ENCODE peak calls at places on chromosomes 16 and 17, in five cellular contexts. M is stomach, T is pancreas, X is suprapubic skin, K is tibial artery. P is an unnamed sample.

GRCh38 chr17:4715071-4715749 is 4.8 kb downstream of the ARRB2 start:
- DNase-seq in M (no peak), K (no peak), X (no peak), T (no peak), P (no peak)

GRCh38 chr16:27341971-27342370 is 28.2 kb downstream of the IL4R start:
- DNase-seq in K (no peak), X (no peak), T (no peak), M (no peak), P (no peak)

GRCh38 chr17:41521574-41522261 is 3.0 kb upstream of the KRT15 start:
- DNase-seq in K (no peak), T (peak; percentile 30), X (no peak), M (peak; percentile 51), P (peak; percentile 86)

GRCh38 chr17:1904273-1905052 is 74.7 kb downstream of the RPA1 start:
- DNase-seq in X (no peak), M (no peak), T (no peak), K (no peak), P (no peak)

GRCh38 chr17:15973834-15974233 is 25.7 kb downstream of the ZSWIM7 start:
- DNase-seq in M (no peak), X (no peak), T (no peak), K (no peak), P (no peak)

GRCh38 chr16:22318690-22319358 is 21.6 kb downstream of the POLR3E start:
- DNase-seq in K (no peak), M (peak; percentile 43), T (peak; percentile 42), X (peak; percentile 78), P (no peak)

GRCh38 chr17:78661092-78661770 is 84.0 kb upstream of the DNAH17 start:
- DNase-seq in X (peak; percentile 77), K (no peak), M (no peak), T (no peak), P (no peak)

GRCh38 chr17:48241770-48242497 is 134.4 kb downstream of the SNX11 start:
- DNase-seq in K (no peak), T (no peak), M (no peak), X (no peak), P (no peak)

GRCh38 chr16:21227886-21228285 is 5.6 kb upstream of the ANKS4B start:
- DNase-seq in K (no peak), X (no peak), T (no peak), M (no peak), P (no peak)

GRCh38 chr16:48903054-48903453 is 293.1 kb upstream of the N4BP1 start:
- DNase-seq in T (no peak), M (no peak), K (no peak), X (peak; percentile 24), P (no peak)

GRCh38 chr16:72921106-72921505 is 126.8 kb downstream of the ZFHX3 start:
- DNase-seq in T (no peak), X (no peak), M (no peak), K (no peak), P (no peak)

GRCh38 chr17:8163978-8164814 is 1.4 kb upstream of the VAMP2 start:
- DNase-seq in M (peak; percentile 55), T (peak; percentile 58), K (peak; percentile 87), X (no peak), P (peak; percentile 91)
- H3K4me3 ChIP-seq in M (no peak overlapping the region), T (no peak overlapping the region), K (no peak overlapping the region), X (peak overlapping the region; percentile 81), P (no peak overlapping the region)

DNA sequence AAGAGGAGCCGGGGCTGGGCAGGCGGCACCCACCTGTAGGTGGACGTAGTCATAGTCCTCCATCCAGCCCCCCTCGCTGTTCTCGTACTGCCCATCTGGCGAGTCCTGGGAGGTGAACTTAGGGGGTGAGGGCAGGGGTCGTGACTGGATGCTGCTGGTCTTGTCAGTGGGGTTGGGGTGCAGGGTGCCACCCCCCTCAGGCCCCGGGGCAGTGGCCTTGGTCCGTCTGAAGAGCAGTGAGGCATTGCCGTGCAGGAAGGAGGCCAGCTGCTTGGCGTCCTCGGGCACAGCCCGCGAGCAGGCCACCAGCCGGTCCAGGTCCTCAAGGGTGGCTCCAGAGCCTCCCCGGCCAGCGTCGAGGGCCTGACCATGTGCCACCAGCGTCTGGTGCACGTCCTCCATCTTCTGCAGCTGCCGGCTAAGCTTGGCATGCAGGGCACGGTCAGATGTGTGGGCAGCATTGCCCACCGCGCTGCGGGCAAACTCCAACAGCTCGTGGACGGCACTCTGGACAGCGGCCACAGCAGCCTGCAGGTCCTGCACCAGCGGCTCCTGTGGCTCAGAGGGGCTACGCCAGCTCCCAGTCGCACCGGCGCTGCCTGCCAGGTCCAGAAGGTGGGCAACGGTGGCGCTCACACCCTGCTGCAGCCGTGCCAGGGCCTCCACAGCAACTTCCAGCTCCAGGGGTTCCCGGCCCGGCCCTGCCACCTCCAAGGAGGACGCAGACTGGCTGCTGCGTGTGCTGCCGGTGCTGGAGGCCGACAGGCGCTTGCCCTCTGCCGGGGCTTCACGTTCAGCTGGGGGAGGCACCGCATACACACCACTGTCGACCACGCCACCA is 16.3 kb downstream of the CTRB1 start:
- DNase-seq in T (peak; percentile 45), K (peak; percentile 68), X (no peak), M (no peak), P (peak; percentile 76)
- H3K36me3 ChIP-seq in T (no peaks in the 10 kb centered on the region), K (peaks cover 41% of the 10 kb centered on the region), X (peaks cover 38% of the 10 kb centered on the region), M (peaks cover 22% of the 10 kb centered on the region), P (peaks cover 6% of the 10 kb centered on the region)

GRCh38 chr16:85602831-85603755 is 10.0 kb upstream of the GSE1 start:
- DNase-seq in T (peak; percentile 77), K (no peak), M (peak; percentile 80), X (no peak), P (no peak)

GRCh38 chr16:85605051-85605911 is 7.8 kb upstream of the GSE1 start:
- DNase-seq in X (no peak), M (no peak), T (peak; percentile 27), K (no peak), P (no peak)

GRCh38 chr16:85602402-85602801 is 10.7 kb upstream of the GSE1 start:
- DNase-seq in X (no peak), M (no peak), K (no peak), T (peak; percentile 26), P (no peak)

GRCh38 chr16:85605912-85606841 is 6.9 kb upstream of the GSE1 start:
- DNase-seq in K (no peak), M (peak; percentile 63), X (no peak), T (peak; percentile 71), P (no peak)

DNA sequence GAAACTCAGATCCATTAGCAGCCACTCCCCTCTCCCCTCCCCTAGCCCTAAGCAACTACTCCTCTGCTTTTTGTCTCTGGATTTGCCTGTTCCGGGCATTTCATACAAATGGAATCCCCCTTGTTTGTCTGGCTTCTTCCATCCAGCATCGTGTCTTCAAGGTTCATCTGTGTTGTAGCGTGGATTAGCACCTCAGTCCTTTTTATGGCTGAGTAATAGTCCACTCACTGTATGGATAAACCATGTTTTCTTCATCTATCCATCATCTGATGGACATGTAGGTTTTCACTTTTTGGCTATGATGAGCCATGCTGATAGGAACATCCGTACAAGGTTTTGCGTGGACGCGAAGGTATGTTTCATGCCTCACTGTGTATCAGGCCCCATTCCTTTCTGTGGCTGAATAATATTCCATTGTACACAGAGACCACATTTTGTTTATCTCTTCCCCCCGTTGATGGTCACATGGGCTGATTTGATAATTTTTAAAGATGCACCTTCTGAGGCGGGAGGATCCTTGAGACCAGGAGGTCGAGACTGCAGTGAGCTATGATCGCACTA is 8.9 kb upstream of the GSE1 start:
- DNase-seq in T (no peak), K (no peak), X (no peak), M (no peak), P (no peak)
- H3K27ac ChIP-seq in T (no peak overlapping the region), K (no peak overlapping the region), X (no peak overlapping the region), M (no peak overlapping the region), P (no peak overlapping the region)

GRCh38 chr16:86299882-86300490 is 210.3 kb upstream of the FOXF1 start:
- DNase-seq in K (no peak), M (no peak), T (no peak), X (peak; percentile 24), P (no peak)

GRCh38 chr16:86298166-86299131 is 211.9 kb upstream of the FOXF1 start:
- DNase-seq in X (peak; percentile 53), K (no peak), M (no peak), T (no peak), P (no peak)

GRCh38 chr16:86302710-86303109 is 207.6 kb upstream of the FOXF1 start:
- DNase-seq in K (no peak), X (no peak), T (no peak), M (no peak), P (no peak)

GRCh38 chr16:86303787-86304685 is 206.3 kb upstream of the FOXF1 start:
- DNase-seq in K (no peak), T (no peak), X (no peak), M (no peak), P (peak; percentile 82)

DNA sequence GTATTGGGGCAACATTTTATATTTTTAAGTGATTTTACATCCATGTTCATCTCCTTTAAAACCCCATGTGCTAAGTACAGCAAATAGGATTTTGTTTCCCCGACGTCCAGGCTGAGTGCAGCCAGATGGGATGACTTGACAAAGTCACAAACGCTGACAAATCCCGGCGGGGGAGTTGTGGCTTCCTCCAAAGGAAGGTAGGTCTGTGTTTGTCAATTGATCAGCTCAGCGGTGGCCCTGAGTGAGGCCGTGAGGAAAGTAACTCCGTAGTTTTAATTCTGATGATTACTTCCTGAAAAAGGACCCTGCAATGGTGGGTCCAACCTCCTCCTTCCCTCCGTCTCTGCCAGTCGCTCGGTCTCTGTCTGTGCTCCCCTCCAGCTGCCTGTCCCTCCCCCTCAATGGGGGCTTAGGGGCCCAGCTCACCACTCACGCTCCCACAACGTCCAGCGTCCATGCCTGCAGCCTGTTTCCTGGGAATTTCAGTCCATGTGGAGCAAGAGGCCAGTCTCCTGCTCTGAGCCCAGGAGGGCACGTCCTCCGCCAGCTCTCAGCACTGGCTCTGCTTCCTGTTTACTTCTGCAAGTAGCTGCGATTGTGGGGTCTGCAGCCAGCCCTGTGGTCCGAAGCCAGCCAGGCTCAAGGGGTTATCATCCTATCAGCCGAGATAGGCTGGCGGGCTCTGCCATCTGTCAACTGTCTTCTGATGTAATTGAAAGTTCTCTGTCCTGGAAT is 209.4 kb upstream of the FOXF1 start:
- DNase-seq in T (no peak), K (no peak), M (no peak), X (peak; percentile 72), P (no peak)
- H3K4me3 ChIP-seq in T (no peak overlapping the region), K (no peak overlapping the region), M (no peak overlapping the region), X (no peak overlapping the region), P (no peak overlapping the region)

GRCh38 chr16:14223632-14224031 is 152.5 kb downstream of the MRTFB start:
- DNase-seq in M (no peak), X (no peak), K (no peak), T (no peak), P (no peak)
- H3K36me3 ChIP-seq in M (peaks cover 13% of the 10 kb centered on the region), X (peaks cover 63% of the 10 kb centered on the region), K (peaks cover 54% of the 10 kb centered on the region), T (no peaks in the 10 kb centered on the region), P (peaks cover 5% of the 10 kb centered on the region)

GRCh38 chr17:75894049-75894742 is 2.6 kb downstream of the TRIM65 start:
- DNase-seq in T (no peak), X (no peak), K (no peak), M (no peak), P (peak; percentile 76)
- H3K27ac ChIP-seq in T (no peak overlapping the region), X (peak overlapping the region; percentile 88), K (peak overlapping the region; percentile 90), M (peak overlapping the region; percentile 7), P (no peak overlapping the region)

DNA sequence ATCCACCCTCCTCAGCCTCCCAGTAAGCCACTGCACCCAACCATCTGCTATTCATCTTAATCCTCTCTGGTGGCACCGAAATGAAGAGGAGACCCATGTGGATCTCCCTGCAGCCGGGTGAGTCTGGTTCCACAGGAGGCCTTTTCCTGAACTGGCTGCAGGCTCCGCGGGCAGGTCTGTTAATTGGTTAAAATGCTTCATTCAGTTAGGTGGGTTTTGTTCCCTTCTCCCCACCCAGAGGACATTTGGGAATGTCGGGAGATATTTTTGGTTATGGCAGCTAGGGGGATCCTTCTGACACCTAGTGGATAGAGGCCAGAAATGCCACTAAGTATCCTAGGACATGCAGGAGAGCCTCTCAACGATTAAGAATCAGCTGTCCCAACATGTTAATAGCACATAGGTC is 16.7 kb downstream of the C16orf54 start:
- DNase-seq in X (no peak), T (no peak), K (no peak), M (no peak), P (no peak)
- H3K4me3 ChIP-seq in X (no peak overlapping the region), T (no peak overlapping the region), K (no peak overlapping the region), M (no peak overlapping the region), P (peak overlapping the region; percentile 32)

P was measured in kidney.